ENCODE peak calls at places on chromosomes 7 and 10, in eight cellular contexts. One of them, this sample, is unnamed.
A peak's percentile ranks its signal among the peaks of the same experiment; 100 is the strongest.

GRCh38 chr10:96334888-96335526 is 23.8 kb downstream of the OPALIN start:
- DNase-seq in Caco-2: no peak
- DNase-seq in cardiac fibroblast: peak; percentile 58
- DNase-seq in GM20000: no peak
- DNase-seq in PC-9: peak; percentile 3
- DNase-seq in mesothelial cell of epicardium: peak; percentile 41
- DNase-seq in AG09319: no peak
- DNase-seq in hepatocyte: peak; percentile 78
- DNase-seq in this sample: no peak

GRCh38 chr10:35324196-35324595 is 12.1 kb upstream of the CCNY start:
- DNase-seq in Caco-2: no peak
- DNase-seq in cardiac fibroblast: no peak
- DNase-seq in GM20000: no peak
- DNase-seq in PC-9: no peak
- DNase-seq in mesothelial cell of epicardium: no peak
- DNase-seq in AG09319: no peak
- DNase-seq in hepatocyte: no peak
- DNase-seq in this sample: no peak

GRCh38 chr7:138584283-138584682 is 116.9 kb downstream of the SVOPL start:
- DNase-seq in Caco-2: no peak
- DNase-seq in cardiac fibroblast: no peak
- DNase-seq in GM20000: no peak
- DNase-seq in PC-9: no peak
- DNase-seq in mesothelial cell of epicardium: no peak
- DNase-seq in AG09319: no peak
- DNase-seq in hepatocyte: no peak
- DNase-seq in this sample: no peak

GRCh38 chr7:22576941-22577927 is 77.2 kb upstream of the STEAP1B start:
- DNase-seq in Caco-2: peak; percentile 55
- DNase-seq in cardiac fibroblast: peak; percentile 99
- DNase-seq in GM20000: no peak
- DNase-seq in PC-9: peak; percentile 54
- DNase-seq in mesothelial cell of epicardium: no peak
- DNase-seq in AG09319: peak; percentile 96
- DNase-seq in hepatocyte: peak; percentile 74
- DNase-seq in this sample: no peak

GRCh38 chr10:122206471-122207065 is 64.5 kb upstream of the BTBD16 start:
- DNase-seq in Caco-2: no peak
- DNase-seq in cardiac fibroblast: peak; percentile 8
- DNase-seq in GM20000: no peak
- DNase-seq in PC-9: no peak
- DNase-seq in mesothelial cell of epicardium: no peak
- DNase-seq in AG09319: no peak
- DNase-seq in hepatocyte: no peak
- DNase-seq in this sample: no peak

GRCh38 chr7:120874722-120875121 is 16.8 kb upstream of the TSPAN12 start:
- DNase-seq in Caco-2: no peak
- DNase-seq in cardiac fibroblast: no peak
- DNase-seq in GM20000: no peak
- DNase-seq in PC-9: no peak
- DNase-seq in mesothelial cell of epicardium: no peak
- DNase-seq in AG09319: no peak
- DNase-seq in hepatocyte: no peak
- DNase-seq in this sample: no peak

GRCh38 chr7:138852469-138852868 is 54.5 kb upstream of the ATP6V0A4 start:
- DNase-seq in Caco-2: no peak
- DNase-seq in cardiac fibroblast: no peak
- DNase-seq in GM20000: no peak
- DNase-seq in PC-9: no peak
- DNase-seq in mesothelial cell of epicardium: no peak
- DNase-seq in AG09319: no peak
- DNase-seq in hepatocyte: no peak
- DNase-seq in this sample: no peak

GRCh38 chr10:53140516-53140915 is 367.9 kb upstream of the MBL2 start:
- DNase-seq in Caco-2: no peak
- DNase-seq in cardiac fibroblast: peak; percentile 76
- DNase-seq in GM20000: no peak
- DNase-seq in PC-9: peak; percentile 11
- DNase-seq in mesothelial cell of epicardium: no peak
- DNase-seq in AG09319: no peak
- DNase-seq in hepatocyte: no peak
- DNase-seq in this sample: no peak

GRCh38 chr10:122267849-122268737 is 3.0 kb upstream of the BTBD16 start:
- DNase-seq in Caco-2: peak; percentile 70
- DNase-seq in cardiac fibroblast: peak; percentile 50
- DNase-seq in GM20000: peak; percentile 77
- DNase-seq in PC-9: peak; percentile 38
- DNase-seq in mesothelial cell of epicardium: peak; percentile 74
- DNase-seq in AG09319: no peak
- DNase-seq in hepatocyte: peak; percentile 71
- DNase-seq in this sample: peak; percentile 35

GRCh38 chr7:91603707-91604106 is 276.8 kb downstream of the MTERF1 start:
- DNase-seq in Caco-2: no peak
- DNase-seq in cardiac fibroblast: no peak
- DNase-seq in GM20000: no peak
- DNase-seq in PC-9: no peak
- DNase-seq in mesothelial cell of epicardium: no peak
- DNase-seq in AG09319: no peak
- DNase-seq in hepatocyte: no peak
- DNase-seq in this sample: no peak

GRCh38 chr7:128122577-128123290 is 91.5 kb upstream of the LRRC4 start:
- DNase-seq in Caco-2: no peak
- DNase-seq in cardiac fibroblast: no peak
- DNase-seq in GM20000: no peak
- DNase-seq in PC-9: no peak
- DNase-seq in mesothelial cell of epicardium: no peak
- DNase-seq in AG09319: no peak
- DNase-seq in hepatocyte: no peak
- DNase-seq in this sample: no peak

GRCh38 chr7:38932509-38933168 is 23.6 kb upstream of the VPS41 start:
- DNase-seq in Caco-2: peak; percentile 46
- DNase-seq in cardiac fibroblast: peak; percentile 65
- DNase-seq in GM20000: peak; percentile 43
- DNase-seq in PC-9: peak; percentile 52
- DNase-seq in mesothelial cell of epicardium: peak; percentile 86
- DNase-seq in AG09319: peak; percentile 10
- DNase-seq in hepatocyte: peak; percentile 81
- DNase-seq in this sample: peak; percentile 38

GRCh38 chr7:133958822-133959221 is 168.3 kb upstream of the LRGUK start:
- DNase-seq in Caco-2: no peak
- DNase-seq in cardiac fibroblast: no peak
- DNase-seq in GM20000: no peak
- DNase-seq in PC-9: no peak
- DNase-seq in mesothelial cell of epicardium: no peak
- DNase-seq in AG09319: no peak
- DNase-seq in hepatocyte: no peak
- DNase-seq in this sample: no peak

GRCh38 chr10:37434091-37434490 is 308.7 kb downstream of the ANKRD30A start:
- DNase-seq in Caco-2: no peak
- DNase-seq in cardiac fibroblast: peak; percentile 0
- DNase-seq in GM20000: no peak
- DNase-seq in PC-9: no peak
- DNase-seq in mesothelial cell of epicardium: no peak
- DNase-seq in AG09319: no peak
- DNase-seq in hepatocyte: no peak
- DNase-seq in this sample: no peak

GRCh38 chr7:4734587-4735365 is 40.6 kb upstream of the AP5Z1 start:
- DNase-seq in Caco-2: no peak
- DNase-seq in cardiac fibroblast: no peak
- DNase-seq in GM20000: no peak
- DNase-seq in PC-9: no peak
- DNase-seq in mesothelial cell of epicardium: no peak
- DNase-seq in AG09319: no peak
- DNase-seq in hepatocyte: no peak
- DNase-seq in this sample: no peak

GRCh38 chr10:30979956-30980355 is 51.7 kb downstream of the ZNF438 start:
- DNase-seq in Caco-2: no peak
- DNase-seq in cardiac fibroblast: no peak
- DNase-seq in GM20000: no peak
- DNase-seq in PC-9: no peak
- DNase-seq in mesothelial cell of epicardium: no peak
- DNase-seq in AG09319: no peak
- DNase-seq in hepatocyte: no peak
- DNase-seq in this sample: no peak
- TF ChIP-seq CTCF in Caco-2: no peak
- TF ChIP-seq CTCF in cardiac fibroblast: no peak
- TF ChIP-seq CTCF in GM20000: no peak
- TF ChIP-seq CTCF in PC-9: no peak
- TF ChIP-seq CTCF in mesothelial cell of epicardium: no peak
- TF ChIP-seq CTCF in AG09319: no peak
- TF ChIP-seq CTCF in hepatocyte: no peak
- TF ChIP-seq CTCF in this sample: no peak

DNA sequence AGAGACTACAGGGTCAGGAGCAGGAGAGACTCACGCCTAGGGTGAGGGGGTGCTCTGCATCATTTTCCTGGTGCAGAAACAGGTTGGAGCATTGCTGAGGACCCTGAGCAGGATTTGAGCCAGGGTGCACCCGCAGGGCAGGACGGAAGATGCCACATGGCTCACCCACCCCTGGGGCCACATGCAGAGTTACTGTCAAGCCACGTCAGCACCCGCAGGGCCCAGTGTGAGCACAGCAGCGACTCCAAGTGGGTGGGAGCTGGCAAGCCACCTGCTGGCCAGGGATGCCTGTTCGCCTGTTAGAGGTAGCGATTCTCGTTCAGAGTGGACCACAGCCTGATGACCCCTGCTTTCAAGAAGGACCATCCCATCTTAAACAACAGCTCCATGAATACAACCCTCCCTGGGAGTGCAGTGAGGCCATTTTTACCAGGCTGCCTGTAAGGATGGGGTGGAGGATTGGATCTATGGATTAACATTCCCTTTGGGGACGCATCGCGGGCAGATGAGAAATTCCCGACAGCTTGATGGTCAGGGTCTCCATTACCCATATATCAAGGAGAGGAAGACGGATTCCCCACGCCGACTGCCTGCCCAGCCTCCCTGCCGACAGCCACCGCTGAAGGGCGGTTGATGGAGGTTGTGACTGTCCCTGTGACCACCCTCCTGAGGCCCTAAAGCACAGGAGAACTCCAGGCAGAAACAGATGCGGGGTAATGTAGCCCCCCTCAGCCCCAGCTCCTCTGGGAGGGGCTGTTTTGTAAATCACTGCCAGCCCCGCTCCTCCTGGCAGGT is 101.1 kb upstream of the RET start:
- DNase-seq in Caco-2: peak; percentile 60
- DNase-seq in cardiac fibroblast: no peak
- DNase-seq in GM20000: no peak
- DNase-seq in PC-9: peak; percentile 16
- DNase-seq in mesothelial cell of epicardium: peak; percentile 31
- DNase-seq in AG09319: no peak
- DNase-seq in hepatocyte: no peak
- DNase-seq in this sample: no peak
- TF ChIP-seq CTCF in Caco-2: peak; percentile 61
- TF ChIP-seq CTCF in cardiac fibroblast: no peak
- TF ChIP-seq CTCF in GM20000: no peak
- TF ChIP-seq CTCF in PC-9: peak; percentile 27
- TF ChIP-seq CTCF in mesothelial cell of epicardium: no peak
- TF ChIP-seq CTCF in AG09319: no peak
- TF ChIP-seq CTCF in hepatocyte: no peak
- TF ChIP-seq CTCF in this sample: no peak

DNA sequence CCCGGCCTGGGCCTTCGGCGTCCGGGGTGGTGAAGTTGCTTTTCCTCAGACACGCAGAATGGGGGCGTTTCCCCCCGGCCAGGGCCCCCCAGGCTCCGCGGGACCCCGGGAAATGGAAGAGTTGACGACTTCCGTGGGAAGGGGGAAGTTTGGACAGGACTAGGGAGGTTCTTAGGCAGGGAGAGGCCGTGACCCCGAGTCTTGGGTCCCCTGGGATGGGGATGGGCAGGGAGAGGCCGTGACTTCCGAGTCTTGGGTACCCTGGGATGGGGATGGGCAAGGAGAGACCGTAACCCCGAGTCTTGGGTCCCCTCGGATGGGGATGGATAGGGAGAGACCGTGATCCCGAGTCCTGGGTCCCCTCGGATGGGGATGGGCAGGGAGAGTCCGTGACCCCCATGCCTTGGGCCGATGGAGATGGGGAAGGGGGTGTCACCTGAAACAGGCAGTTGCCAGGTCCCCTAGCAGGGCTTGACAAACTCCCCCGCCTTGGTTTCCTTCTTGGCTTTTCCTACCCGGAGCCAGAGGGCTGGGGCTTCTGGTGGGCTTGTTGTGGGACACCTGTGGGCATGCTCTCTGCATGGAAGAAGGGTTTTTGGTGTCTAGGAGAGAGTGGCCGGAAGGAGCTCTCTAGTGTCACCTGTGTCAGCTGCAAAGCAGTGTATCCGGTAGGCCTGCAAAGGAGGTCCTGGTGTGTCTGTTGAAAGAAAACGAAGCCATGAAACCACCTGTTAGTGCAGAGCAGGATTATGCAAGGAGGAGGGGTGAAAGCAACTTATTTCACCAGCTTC is 1.1 kb downstream of the TRRAP start:
- DNase-seq in Caco-2: no peak
- DNase-seq in cardiac fibroblast: no peak
- DNase-seq in GM20000: peak; percentile 82
- DNase-seq in PC-9: peak; percentile 37
- DNase-seq in mesothelial cell of epicardium: no peak
- DNase-seq in AG09319: no peak
- DNase-seq in hepatocyte: peak; percentile 77
- DNase-seq in this sample: peak; percentile 44
- TF ChIP-seq CTCF in Caco-2: no peak
- TF ChIP-seq CTCF in cardiac fibroblast: no peak
- TF ChIP-seq CTCF in GM20000: peak; percentile 38
- TF ChIP-seq CTCF in PC-9: peak; percentile 65
- TF ChIP-seq CTCF in mesothelial cell of epicardium: no peak
- TF ChIP-seq CTCF in AG09319: no peak
- TF ChIP-seq CTCF in hepatocyte: peak; percentile 22
- TF ChIP-seq CTCF in this sample: peak; percentile 58

GRCh38 chr7:156988605-156989185 is 21.8 kb downstream of the MNX1 start:
- DNase-seq in Caco-2: no peak
- DNase-seq in cardiac fibroblast: no peak
- DNase-seq in GM20000: no peak
- DNase-seq in PC-9: no peak
- DNase-seq in mesothelial cell of epicardium: no peak
- DNase-seq in AG09319: no peak
- DNase-seq in hepatocyte: no peak
- DNase-seq in this sample: no peak

GRCh38 chr7:156984209-156984891 is 26.1 kb downstream of the MNX1 start:
- DNase-seq in Caco-2: no peak
- DNase-seq in cardiac fibroblast: peak; percentile 18
- DNase-seq in GM20000: no peak
- DNase-seq in PC-9: no peak
- DNase-seq in mesothelial cell of epicardium: peak; percentile 26
- DNase-seq in AG09319: peak; percentile 74
- DNase-seq in hepatocyte: no peak
- DNase-seq in this sample: no peak

GRCh38 chr7:156986378-156986777 is 24.1 kb downstream of the MNX1 start:
- DNase-seq in Caco-2: no peak
- DNase-seq in cardiac fibroblast: no peak
- DNase-seq in GM20000: no peak
- DNase-seq in PC-9: no peak
- DNase-seq in mesothelial cell of epicardium: peak; percentile 1
- DNase-seq in AG09319: no peak
- DNase-seq in hepatocyte: no peak
- DNase-seq in this sample: no peak

GRCh38 chr7:156989766-156990535 is 20.5 kb downstream of the MNX1 start:
- DNase-seq in Caco-2: no peak
- DNase-seq in cardiac fibroblast: no peak
- DNase-seq in GM20000: no peak
- DNase-seq in PC-9: no peak
- DNase-seq in mesothelial cell of epicardium: peak; percentile 27
- DNase-seq in AG09319: no peak
- DNase-seq in hepatocyte: no peak
- DNase-seq in this sample: no peak

GRCh38 chr7:156985101-156985967 is 25.1 kb downstream of the MNX1 start:
- DNase-seq in Caco-2: no peak
- DNase-seq in cardiac fibroblast: no peak
- DNase-seq in GM20000: no peak
- DNase-seq in PC-9: no peak
- DNase-seq in mesothelial cell of epicardium: peak; percentile 36
- DNase-seq in AG09319: no peak
- DNase-seq in hepatocyte: no peak
- DNase-seq in this sample: no peak
- TF ChIP-seq CTCF in Caco-2: no peak
- TF ChIP-seq CTCF in cardiac fibroblast: no peak
- TF ChIP-seq CTCF in GM20000: no peak
- TF ChIP-seq CTCF in PC-9: no peak
- TF ChIP-seq CTCF in mesothelial cell of epicardium: no peak
- TF ChIP-seq CTCF in AG09319: no peak
- TF ChIP-seq CTCF in hepatocyte: no peak
- TF ChIP-seq CTCF in this sample: no peak

This sample was measured in natural killer cell.